ENCODE peak calls at places on chromosomes 5 and 9, in eight cellular contexts. O is neural progenitor cell, U is WTC11, V is left ventricle myocardium inferior, F is RWPE1, X is tibial artery, I is endodermal cell, L is coronary artery. E is an unnamed sample.
A peak's percentile ranks its signal among the peaks of the same experiment; 100 is the strongest.

GRCh38 chr9:35280394-35280793 is 118.6 kb downstream of the UNC13B start:
- DNase-seq in O (no peak), U (no peak), V (no peak), F (no peak), X (no peak), I (no peak), L (no peak), E (no peak)

GRCh38 chr5:145218982-145219381 is 616.2 kb downstream of the PRELID2 start:
- DNase-seq in O (no peak), U (no peak), V (no peak), F (no peak), X (no peak), I (no peak), L (no peak), E (no peak)

GRCh38 chr9:33381231-33381791 is 21.1 kb downstream of the AQP7 start:
- DNase-seq in O (peak; percentile 84), U (peak; percentile 87), V (no peak), F (no peak), X (peak; percentile 57), I (peak; percentile 94), L (no peak), E (no peak)

GRCh38 chr5:35436441-35437057 is 181.1 kb upstream of the SPEF2 start:
- DNase-seq in O (peak; percentile 57), U (no peak), V (no peak), F (peak; percentile 34), X (no peak), I (no peak), L (no peak), E (no peak)

GRCh38 chr9:69971643-69972449 is 71.8 kb upstream of the MAMDC2 start:
- DNase-seq in O (peak; percentile 74), U (peak; percentile 83), V (peak; percentile 80), F (peak; percentile 86), X (peak; percentile 83), I (peak; percentile 93), L (peak; percentile 81), E (peak; percentile 87)

GRCh38 chr9:28956111-28956880 is 1383.0 kb upstream of the C9orf72 start:
- DNase-seq in O (no peak), U (no peak), V (no peak), F (no peak), X (no peak), I (no peak), L (no peak), E (no peak)

GRCh38 chr9:33180526-33181184 is 13.5 kb upstream of the B4GALT1 start:
- DNase-seq in O (no peak), U (no peak), V (no peak), F (no peak), X (no peak), I (no peak), L (no peak), E (no peak)

GRCh38 chr9:89106224-89106851 is 72.3 kb downstream of the SHC3 start:
- DNase-seq in O (no peak), U (no peak), V (no peak), F (no peak), X (no peak), I (no peak), L (no peak), E (no peak)

GRCh38 chr9:136849960-136850865 is 1.0 kb downstream of the PHPT1 start:
- DNase-seq in O (no peak), U (no peak), V (no peak), F (no peak), X (no peak), I (no peak), L (no peak), E (no peak)

GRCh38 chr5:137303509-137303908 is 195.6 kb downstream of the SPOCK1 start:
- DNase-seq in O (no peak), U (no peak), V (no peak), F (no peak), X (no peak), I (no peak), L (no peak), E (peak; percentile 70)

GRCh38 chr9:131720330-131720729 is 19.5 kb downstream of the RAPGEF1 start:
- DNase-seq in O (no peak), U (no peak), V (no peak), F (no peak), X (no peak), I (no peak), L (no peak), E (no peak)

GRCh38 chr9:131723632-131724031 is 16.2 kb downstream of the RAPGEF1 start:
- DNase-seq in O (no peak), U (no peak), V (no peak), F (no peak), X (no peak), I (no peak), L (no peak), E (no peak)

GRCh38 chr9:131721096-131721495 is 18.8 kb downstream of the RAPGEF1 start:
- DNase-seq in O (no peak), U (no peak), V (no peak), F (no peak), X (no peak), I (no peak), L (no peak), E (no peak)

GRCh38 chr9:131724678-131725077 is 15.2 kb downstream of the RAPGEF1 start:
- DNase-seq in O (no peak), U (no peak), V (no peak), F (no peak), X (no peak), I (no peak), L (no peak), E (no peak)

GRCh38 chr9:131722260-131722659 is 17.6 kb downstream of the RAPGEF1 start:
- DNase-seq in O (no peak), U (no peak), V (peak; percentile 69), F (no peak), X (no peak), I (no peak), L (no peak), E (no peak)
- TF ChIP-seq CTCF in O (no peak), U (no peak), V (peak; percentile 48), F (no peak), X (no peak), I (peak; percentile 45), L (no peak), E (no peak)

DNA sequence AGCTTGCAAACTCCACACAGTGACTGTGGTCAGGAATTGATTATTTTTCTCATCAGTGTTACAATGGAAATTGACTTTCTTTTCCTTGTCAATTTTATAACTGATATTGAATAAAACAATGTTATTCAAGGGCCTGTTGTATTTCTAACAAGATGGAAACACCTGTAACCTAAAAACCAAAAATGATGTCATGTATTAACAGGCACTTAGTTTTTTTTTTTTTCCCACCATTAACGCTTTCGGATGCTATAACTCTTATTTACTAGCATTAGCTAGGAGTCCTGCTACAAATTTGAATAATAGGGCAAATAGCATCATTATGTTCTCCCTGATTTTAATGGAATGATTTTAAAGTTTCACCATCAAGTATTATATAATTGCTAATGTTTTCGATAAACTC is 30.3 kb downstream of the RNF180 start:
- DNase-seq in O (no peak), U (no peak), V (no peak), F (no peak), X (no peak), I (no peak), L (no peak), E (no peak)
- TF ChIP-seq CTCF in O (no peak), U (no peak), V (no peak), F (no peak), X (no peak), I (no peak), L (no peak), E (no peak)

DNA sequence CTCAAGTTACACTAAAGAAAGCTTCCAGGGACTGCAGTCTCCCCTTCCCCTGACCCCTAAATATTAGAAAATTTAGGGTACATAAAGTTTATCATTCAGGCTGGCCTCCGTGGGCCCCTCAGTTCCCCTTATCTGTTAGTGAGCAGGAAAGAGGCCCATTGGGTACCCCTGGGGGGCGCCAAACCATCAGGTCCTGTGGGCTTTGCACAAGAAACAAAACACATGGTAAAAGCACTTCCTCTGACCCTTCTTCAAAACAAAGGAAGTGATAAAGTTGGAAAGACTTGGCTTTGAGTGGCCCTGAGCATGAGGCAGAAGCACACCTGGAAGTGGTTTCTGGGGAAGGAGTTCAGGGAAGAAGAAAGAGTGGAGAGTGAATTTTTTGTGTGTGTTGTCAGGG is 213.0 kb downstream of the SMARCA2 start:
- DNase-seq in O (peak; percentile 67), U (peak; percentile 80), V (no peak), F (no peak), X (no peak), I (peak; percentile 82), L (no peak), E (no peak)
- TF ChIP-seq CTCF in O (peak; percentile 71), U (peak; percentile 51), V (peak; percentile 43), F (no peak), X (peak; percentile 25), I (peak; percentile 71), L (no peak), E (peak; percentile 52)

GRCh38 chr9:12640866-12641636 is 52.1 kb upstream of the TYRP1 start:
- DNase-seq in O (no peak), U (no peak), V (no peak), F (no peak), X (no peak), I (no peak), L (no peak), E (no peak)

GRCh38 chr9:12643686-12644085 is 49.5 kb upstream of the TYRP1 start:
- DNase-seq in O (no peak), U (no peak), V (no peak), F (no peak), X (no peak), I (no peak), L (no peak), E (no peak)

DNA sequence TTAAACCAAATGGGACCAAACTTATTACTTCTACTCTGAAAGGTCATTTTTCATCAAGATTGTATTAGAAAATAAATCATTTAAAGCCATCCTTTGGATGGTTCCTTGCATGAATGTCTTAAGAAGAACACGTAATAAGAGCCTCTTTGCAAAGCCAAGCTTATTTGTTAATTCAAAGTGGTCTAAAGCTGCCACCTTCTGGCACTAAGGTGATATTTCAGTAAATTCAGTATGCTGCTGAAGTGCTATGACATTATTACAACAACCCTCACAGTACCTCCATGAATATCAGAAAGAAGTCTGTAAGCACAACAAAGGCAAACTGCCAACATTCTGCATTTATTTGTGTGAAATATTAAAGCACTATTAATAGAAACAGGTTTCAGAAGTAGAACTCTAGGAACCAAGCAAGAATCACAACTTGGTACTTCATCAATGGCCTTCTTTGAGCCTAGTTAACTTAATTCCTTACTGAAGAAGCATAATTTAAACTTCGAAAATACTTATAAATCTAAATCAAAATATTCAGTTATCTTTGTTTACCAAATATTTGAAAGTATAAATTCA is 53.1 kb upstream of the TYRP1 start:
- DNase-seq in O (peak; percentile 72), U (no peak), V (no peak), F (peak; percentile 20), X (no peak), I (no peak), L (no peak), E (no peak)
- TF ChIP-seq CTCF in O (peak; percentile 75), U (peak; percentile 45), V (peak; percentile 69), F (peak; percentile 50), X (peak; percentile 52), I (peak; percentile 84), L (no peak), E (peak; percentile 63)

E was measured in osteocyte.